ENCODE peak calls at places on chromosome 2, in four cellular contexts. W is ELF-1, U is NCI-H2081, C is GM13976. E is an unnamed sample.
A peak's percentile ranks its signal among the peaks of the same experiment; 100 is the strongest.

GRCh38 chr2:48600204-48600813 is 17.3 kb upstream of the GTF2A1L start:
- DNase-seq in U (peak; percentile 64), W (peak; percentile 32), C (no peak), E (peak; percentile 53)

GRCh38 chr2:233084488-233084887 is 24.3 kb downstream of the INPP5D start:
- DNase-seq in C (no peak), U (no peak), W (no peak), E (peak; percentile 51)

GRCh38 chr2:231947694-231948093 is 13.8 kb upstream of the DIS3L2 start:
- DNase-seq in U (no peak), W (no peak), C (no peak), E (no peak)

GRCh38 chr2:63790913-63791312 is 50.8 kb upstream of the UGP2 start:
- DNase-seq in C (no peak), W (no peak), U (no peak), E (no peak)

GRCh38 chr2:134609924-134610498 is 108.8 kb downstream of the TMEM163 start:
- DNase-seq in W (no peak), C (no peak), U (no peak), E (no peak)

GRCh38 chr2:74763962-74764428 is 69.9 kb upstream of the HK2 start:
- DNase-seq in W (no peak), U (no peak), C (no peak), E (no peak)

GRCh38 chr2:25711641-25712369 is 38.4 kb upstream of the DTNB start:
- DNase-seq in C (no peak), W (no peak), U (no peak), E (no peak)

GRCh38 chr2:11774600-11774999 is 28.2 kb downstream of the LPIN1 start:
- DNase-seq in U (no peak), W (no peak), C (no peak), E (peak; percentile 8)

GRCh38 chr2:68709421-68709911 is 25.1 kb upstream of the ARHGAP25 start:
- DNase-seq in W (peak; percentile 69), U (peak; percentile 73), C (no peak), E (peak; percentile 41)

GRCh38 chr2:27159271-27159670 is 10.5 kb downstream of the TCF23 start:
- DNase-seq in U (no peak), W (no peak), C (no peak), E (no peak)

GRCh38 chr2:43082111-43082877 is 144.1 kb downstream of the ZFP36L2 start:
- DNase-seq in U (no peak), W (peak; percentile 93), C (no peak), E (no peak)

GRCh38 chr2:20583425-20583881 is 67.4 kb downstream of the HS1BP3 start:
- DNase-seq in U (no peak), C (no peak), W (no peak), E (no peak)

GRCh38 chr2:44686561-44686960 is 254.9 kb upstream of the SIX3 start:
- DNase-seq in C (no peak), U (no peak), W (no peak), E (no peak)

GRCh38 chr2:106547104-106547503 is 59.9 kb downstream of the CD8B2 start:
- DNase-seq in C (no peak), W (no peak), U (no peak), E (no peak)

GRCh38 chr2:223008162-223008561 is 43.8 kb upstream of the KCNE4 start:
- DNase-seq in C (no peak), U (no peak), W (no peak), E (no peak)

GRCh38 chr2:74835831-74836674 is 2.1 kb downstream of the HK2 start:
- DNase-seq in U (peak; percentile 79), C (peak; percentile 70), W (peak; percentile 53), E (peak; percentile 68)